ENCODE peak calls at places on chromosomes 11 and 22, in five cellular contexts. C is activated T-cell treated with anti-CD3 and anti-CD28 coated beads for 48 hours; K is activated CD8-positive, alpha-beta memory T cell treated with anti-CD3 and anti-CD28 coated beads for 1 hour; F is fibroblast of the aortic adventitia; V is EH. Y is an unnamed sample.

GRCh38 chr22:36329217-36330078 is 58.3 kb downstream of the MYH9 start:
- DNase-seq in V (peak; percentile 100), F (peak; percentile 84), C (peak; percentile 81), K (peak; percentile 79), Y (no peak)

GRCh38 chr11:111737180-111737876 is 28.9 kb downstream of the PPP2R1B start:
- DNase-seq in C (no peak), V (no peak), K (no peak), F (peak; percentile 2), Y (no peak)

GRCh38 chr22:27993774-27994350 is 74.8 kb upstream of the PITPNB start:
- DNase-seq in C (no peak), F (no peak), K (no peak), V (no peak), Y (no peak)

GRCh38 chr11:766941-767210 is 10.4 kb downstream of the GATD1 start:
- DNase-seq in K (no peak), F (no peak), C (no peak), V (no peak), Y (no peak)

GRCh38 chr11:114073506-114074381 is 14.2 kb downstream of the ZBTB16 start:
- DNase-seq in V (no peak), F (no peak), C (no peak), K (no peak), Y (no peak)

GRCh38 chr22:41288245-41288946 is 2.4 kb upstream of the RANGAP1 start:
- DNase-seq in C (no peak), F (peak; percentile 82), K (no peak), V (peak; percentile 82), Y (no peak)

GRCh38 chr11:78635814-78636506 is 61.3 kb upstream of the NARS2 start:
- DNase-seq in F (no peak), V (no peak), C (no peak), K (no peak), Y (no peak)

GRCh38 chr11:60934790-60935605 is 10.7 kb downstream of the TMEM132A start:
- DNase-seq in V (no peak), K (no peak), F (no peak), C (no peak), Y (no peak)

GRCh38 chr11:111947143-111947542 is 10.0 kb downstream of the DIXDC1 start:
- DNase-seq in C (no peak), F (no peak), K (no peak), V (no peak), Y (no peak)

GRCh38 chr11:122139595-122139866 is 23.5 kb upstream of the BLID start:
- DNase-seq in F (peak; percentile 39), C (no peak), V (peak; percentile 44), K (no peak), Y (no peak)

GRCh38 chr11:68215524-68216170 is 2.6 kb upstream of the KMT5B start:
- DNase-seq in C (no peak), F (no peak), K (no peak), V (no peak), Y (no peak)

GRCh38 chr11:70545626-70545945 is 147.3 kb downstream of the CTTN start:
- DNase-seq in K (no peak), V (no peak), F (no peak), C (no peak), Y (no peak)

GRCh38 chr11:6568191-6568918 is 35.1 kb downstream of the RRP8 start:
- DNase-seq in C (no peak), K (no peak), V (peak; percentile 64), F (peak; percentile 85), Y (no peak)

GRCh38 chr22:25067851-25068421 is 115.4 kb downstream of the KIAA1671 start:
- DNase-seq in V (no peak), K (peak; percentile 49), C (peak; percentile 52), F (no peak), Y (no peak)

GRCh38 chr11:61510980-61511373 is 2.4 kb downstream of the LRRC10B start:
- DNase-seq in C (no peak), V (no peak), F (no peak), K (no peak), Y (no peak)

GRCh38 chr11:72768581-72768980 is 16.4 kb upstream of the ARAP1 start:
- DNase-seq in F (no peak), K (no peak), C (no peak), V (no peak), Y (no peak)

GRCh38 chr22:50725597-50725996 is 12.4 kb upstream of the ACR start:
- DNase-seq in K (no peak), V (no peak), C (no peak), F (no peak), Y (no peak)

GRCh38 chr11:106311531-106312230 is 234.2 kb downstream of the AASDHPPT start:
- DNase-seq in C (no peak), F (no peak), K (no peak), V (peak; percentile 4), Y (no peak)

GRCh38 chr11:119832536-119832935 is 103.5 kb upstream of the NECTIN1 start:
- DNase-seq in F (peak; percentile 7), K (no peak), V (peak; percentile 51), C (no peak), Y (no peak)

GRCh38 chr22:48488149-48488551 is 1339.5 kb downstream of the BRD1 start:
- DNase-seq in K (no peak), V (no peak), C (no peak), F (no peak), Y (no peak)

GRCh38 chr11:74877132-74877531 is 71.8 kb downstream of the XRRA1 start:
- DNase-seq in C (no peak), V (no peak), K (no peak), F (no peak), Y (no peak)

GRCh38 chr11:18703001-18703763 is 4.6 kb downstream of the TMEM86A start:
- DNase-seq in F (no peak), K (no peak), V (no peak), C (no peak), Y (no peak)

Y was measured in cerebellar nuclear complex.